ENCODE peak calls at places on chromosome 7, in four cellular contexts. Y is tibial artery, L is neural progenitor cell, A is AG09309. T is an unnamed sample.

GRCh38 chr7:23458044-23458443 is 12.2 kb downstream of the IGF2BP3 start:
- DNase-seq in Y (no peak), L (no peak), A (no peak), T (no peak)

GRCh38 chr7:92464515-92464914 is 13.2 kb downstream of the ERVW-1 start:
- DNase-seq in Y (no peak), L (no peak), A (no peak), T (no peak)

GRCh38 chr7:15446722-15447121 is 115.1 kb downstream of the AGMO start:
- DNase-seq in Y (no peak), L (no peak), A (no peak), T (no peak)

GRCh38 chr7:142355328-142355727 is 97.5 kb upstream of the PRSS58 start:
- DNase-seq in Y (no peak), L (no peak), A (peak; percentile 24), T (no peak)

GRCh38 chr7:24283900-24284698 is at the start of gene NPY:
- DNase-seq in Y (no peak), L (peak; percentile 25), A (no peak), T (no peak)

GRCh38 chr7:124022551-124022950 is 10.3 kb downstream of the TMEM229A start:
- DNase-seq in Y (no peak), L (peak; percentile 35), A (no peak), T (no peak)

GRCh38 chr7:131557521-131558385 is 1.3 kb upstream of the PODXL start:
- DNase-seq in Y (peak; percentile 35), L (peak; percentile 85), A (no peak), T (no peak)

GRCh38 chr7:49091089-49091488 is 166.7 kb downstream of the CDC14C start:
- DNase-seq in Y (no peak), L (no peak), A (no peak), T (no peak)

GRCh38 chr7:84017653-84018052 is 176.9 kb downstream of the SEMA3A start:
- DNase-seq in Y (no peak), L (peak; percentile 8), A (no peak), T (no peak)

GRCh38 chr7:157335991-157336382 is 817 bp upstream of the DNAJB6 start:
- DNase-seq in Y (no peak), L (no peak), A (no peak), T (no peak)

GRCh38 chr7:157335256-157335655 is 1.5 kb upstream of the DNAJB6 start:
- DNase-seq in Y (no peak), L (no peak), A (no peak), T (no peak)

GRCh38 chr7:157337316-157338149 is 729 bp downstream of the DNAJB6 start:
- DNase-seq in Y (peak; percentile 33), L (peak; percentile 74), A (no peak), T (no peak)

GRCh38 chr7:157336383-157337315 is at the start of gene DNAJB6:
- DNase-seq in Y (peak; percentile 90), L (peak; percentile 96), A (peak; percentile 61), T (peak; percentile 88)

GRCh38 chr7:157339777-157340677 is 3.2 kb downstream of the DNAJB6 start:
- DNase-seq in Y (peak; percentile 77), L (peak; percentile 67), A (no peak), T (no peak)
- TF ChIP-seq CTCF in Y (peak; percentile 69), L (peak; percentile 95), A (peak; percentile 90), T (no peak)

DNA sequence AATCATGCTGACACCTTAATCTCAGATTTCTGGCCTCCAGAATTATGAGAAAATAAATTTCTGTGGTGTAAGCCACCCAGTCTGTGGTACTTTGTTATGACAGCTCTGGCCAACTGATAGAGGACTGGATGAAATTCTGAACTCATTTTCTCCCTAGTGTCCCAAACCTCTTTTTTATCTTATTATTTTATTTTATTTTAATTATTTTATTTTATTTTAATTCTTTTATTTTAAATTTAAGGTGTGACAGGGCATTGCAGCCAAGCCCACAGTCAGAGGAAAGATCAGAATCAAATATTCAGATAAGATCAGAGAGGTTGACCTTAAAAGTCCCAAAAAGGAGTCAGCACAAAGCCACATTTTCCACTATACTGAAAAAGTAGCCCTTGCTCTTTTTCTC is 228.1 kb downstream of the TFEC start:
- DNase-seq in Y (no peak), L (no peak), A (no peak), T (no peak)
- TF ChIP-seq CTCF in Y (no peak), L (no peak), A (no peak), T (no peak)

DNA sequence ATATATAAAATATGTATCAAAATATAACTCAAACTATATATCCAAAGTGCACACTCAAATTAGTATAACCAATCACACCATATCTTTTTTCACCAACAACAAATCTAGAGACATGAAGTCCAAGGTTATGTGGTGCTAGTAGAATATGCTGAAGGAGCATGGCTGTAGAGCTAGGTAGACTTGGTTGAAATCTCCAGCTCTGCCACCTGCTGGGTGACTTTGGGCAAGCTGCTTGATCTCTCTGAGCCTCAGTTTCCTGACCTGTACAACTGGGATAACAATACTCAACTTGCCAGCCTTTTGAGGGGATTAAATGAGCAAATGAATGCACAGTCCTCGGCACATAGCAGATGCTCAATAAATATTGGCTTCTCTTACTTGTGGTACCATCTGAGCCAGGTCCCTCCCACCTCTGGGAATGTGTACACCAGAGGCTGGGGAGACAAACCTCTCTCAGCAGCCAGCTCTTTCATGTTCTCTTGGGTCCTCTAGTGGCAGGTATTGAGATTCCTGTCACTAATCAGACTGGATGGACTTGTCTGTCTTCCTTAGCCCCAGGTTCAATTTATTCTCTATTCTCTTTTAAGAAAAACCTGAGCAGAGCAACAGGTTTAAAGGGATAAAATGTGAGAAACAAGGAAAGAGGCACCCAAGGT is 94.3 kb upstream of the PDE1C start:
- DNase-seq in Y (no peak), L (peak; percentile 71), A (peak; percentile 38), T (no peak)
- TF ChIP-seq CTCF in Y (peak; percentile 58), L (peak; percentile 62), A (peak; percentile 59), T (no peak)

GRCh38 chr7:44325811-44326241 is 432 bp upstream of the CAMK2B start:
- DNase-seq in Y (no peak), L (peak; percentile 50), A (no peak), T (no peak)
- TF ChIP-seq CTCF in Y (no peak), L (peak; percentile 28), A (no peak), T (no peak)

GRCh38 chr7:36630112-36630650 is 94.1 kb downstream of the AOAH start:
- DNase-seq in Y (no peak), L (no peak), A (no peak), T (no peak)
- TF ChIP-seq CTCF in Y (no peak), L (no peak), A (no peak), T (no peak)

DNA sequence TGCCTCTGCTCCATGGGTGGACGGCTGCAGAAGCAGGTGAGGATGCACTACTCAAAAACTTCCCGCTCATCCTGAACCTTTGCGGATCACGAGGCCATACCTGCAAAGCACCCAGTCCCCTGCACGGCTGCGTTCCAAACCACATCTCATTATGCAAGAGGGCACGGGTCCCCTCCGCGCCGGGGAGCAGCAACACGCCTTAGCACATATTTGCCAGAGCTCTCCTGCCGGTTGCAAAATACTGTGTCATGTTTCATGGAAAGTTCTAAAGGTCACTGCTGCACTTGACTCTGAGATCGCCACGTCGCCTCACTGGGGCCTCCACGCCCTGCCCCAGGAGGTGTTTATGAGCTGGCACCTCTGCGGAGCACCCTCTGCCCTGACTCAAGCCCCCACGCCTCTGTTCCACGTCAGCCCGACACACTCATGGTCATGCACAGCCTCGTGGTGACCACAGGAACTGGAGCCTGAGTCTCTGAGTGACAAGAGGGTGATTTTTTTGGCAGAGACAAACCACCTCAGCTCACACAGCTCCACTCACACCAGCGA is 131.8 kb downstream of the PRKAG2 start:
- DNase-seq in Y (peak; percentile 85), L (no peak), A (peak; percentile 74), T (no peak)
- TF ChIP-seq CTCF in Y (peak; percentile 48), L (no peak), A (peak; percentile 65), T (no peak)

DNA sequence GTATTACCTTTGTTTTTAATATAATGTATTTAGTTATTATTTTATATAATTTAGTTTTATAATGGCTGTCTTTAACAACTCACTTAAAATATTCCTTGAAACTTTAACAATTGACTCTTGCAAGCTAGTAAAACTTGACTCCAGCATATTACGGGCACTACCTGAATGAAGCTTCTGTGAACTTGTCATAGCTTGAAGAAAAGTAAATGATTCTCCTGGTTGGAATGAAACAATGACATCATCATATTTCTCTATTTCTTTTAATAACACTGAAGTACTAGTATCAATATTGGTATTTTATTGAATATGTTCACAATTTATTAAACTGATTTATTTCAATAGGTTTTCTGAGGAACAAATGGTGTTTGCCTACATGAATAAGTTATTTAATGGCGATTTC is 128.4 kb upstream of the PHF14 start:
- DNase-seq in Y (no peak), L (no peak), A (no peak), T (no peak)
- TF ChIP-seq CTCF in Y (no peak), L (no peak), A (no peak), T (no peak)

DNA sequence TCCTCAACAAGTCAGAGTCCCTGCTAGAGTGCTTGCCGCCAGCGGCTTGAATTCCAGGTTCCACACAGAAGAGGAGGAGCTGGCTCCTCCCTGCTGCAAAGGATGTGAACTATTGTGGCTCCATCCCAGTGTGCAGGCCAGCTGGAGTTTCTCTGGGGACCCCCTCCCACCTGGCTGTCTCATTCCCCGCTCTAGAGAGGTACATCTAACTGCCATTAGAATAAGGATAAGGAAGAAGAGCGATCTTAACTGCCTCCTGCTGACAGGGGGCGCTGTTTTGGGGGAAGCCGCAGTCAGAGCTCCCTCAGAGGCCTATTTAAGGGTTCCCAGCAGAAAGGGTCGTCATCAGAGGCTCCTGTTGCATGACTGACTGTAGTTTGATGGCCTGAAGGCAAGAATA is 40.8 kb upstream of the HECW1 start:
- DNase-seq in Y (no peak), L (peak; percentile 81), A (no peak), T (no peak)
- TF ChIP-seq CTCF in Y (no peak), L (peak; percentile 91), A (peak; percentile 38), T (no peak)

T was measured in omental fat pad.